ENCODE peak calls at places on chromosomes 13 and 19, in six cellular contexts. P is AG09319, G is HS-5, A is cardiac muscle cell, R is CD14-positive monocyte, T is NCI-H1092. W is an unnamed sample.

GRCh38 chr19:13817615-13818371 is 22.6 kb downstream of the ZSWIM4 start:
- DNase-seq in A (no peak), G (no peak), T (no peak), R (no peak), P (no peak), W (no peak)

GRCh38 chr19:10112895-10113591 is 1.6 kb downstream of the P2RY11 start:
- DNase-seq in T (peak), P (no peak), G (no peak), R (peak), A (peak), W (peak)

GRCh38 chr19:2426661-2427322 is 594 bp downstream of the TIMM13 start:
- DNase-seq in P (no peak), R (no peak), A (peak), T (peak), G (no peak), W (peak)

GRCh38 chr13:98419786-98420559 is 156.9 kb downstream of the STK24 start:
- DNase-seq in T (no peak), A (no peak), R (no peak), G (no peak), P (no peak), W (no peak)

GRCh38 chr19:50717026-50717723 is 2.4 kb downstream of the SHANK1 start:
- DNase-seq in A (no peak), R (no peak), G (no peak), P (no peak), T (no peak), W (no peak)

GRCh38 chr13:51923983-51924539 is 62.3 kb downstream of the CCDC70 start:
- DNase-seq in T (no peak), G (no peak), A (no peak), P (no peak), R (no peak), W (no peak)

GRCh38 chr13:46507978-46508377 is 45.0 kb upstream of the LRCH1 start:
- DNase-seq in G (no peak), A (no peak), T (no peak), R (no peak), P (no peak), W (no peak)

GRCh38 chr19:6610934-6611370 is 20.0 kb upstream of the CD70 start:
- DNase-seq in T (no peak), P (peak), G (peak), R (no peak), A (peak), W (peak)

GRCh38 chr19:2034729-2035589 is 16.1 kb downstream of the MKNK2 start:
- DNase-seq in P (no peak), A (peak), G (no peak), T (no peak), R (peak), W (peak)